ENCODE peak calls at places on chromosomes 16 and 17, in six cellular contexts. O is mesendoderm, W is IMR-90, J is mesenchymal stem cell, Q is neuronal stem cell, L is H1. M is an unnamed sample. For H3K4me1, the result is how much of the 10 kb centered on the place peaks cover.

GRCh38 chr17:82446124-82446523 is 4.4 kb downstream of the CYBC1 start:
- DNase-seq in O (no peak), L (no peak), Q (no peak), J (no peak), W (no peak), M (no peak)

GRCh38 chr16:56450275-56450889 is 750 bp downstream of the NUDT21 start:
- DNase-seq in J (peak), L (no peak), W (peak), O (peak), Q (no peak), M (no peak)

GRCh38 chr17:41498276-41498675 is 7.1 kb downstream of the KRT13 start:
- DNase-seq in L (no peak), W (no peak), O (no peak), Q (no peak), J (peak), M (no peak)

GRCh38 chr17:72496461-72496860 is 375.6 kb downstream of the SOX9 start:
- DNase-seq in Q (no peak), J (no peak), W (peak), O (no peak), L (no peak), M (no peak)

GRCh38 chr17:56148333-56148732 is 4.9 kb upstream of the ANKFN1 start:
- DNase-seq in Q (no peak), W (no peak), J (no peak), O (no peak), L (no peak), M (no peak)

GRCh38 chr16:56369202-56369601 is 56.1 kb downstream of the AMFR start:
- DNase-seq in L (no peak), J (no peak), Q (no peak), O (no peak), W (no peak), M (no peak)

GRCh38 chr16:35302859-35303258 is 1843.4 kb downstream of the TP53TG3F start:
- DNase-seq in L (no peak), Q (no peak), O (no peak), W (no peak), J (no peak), M (no peak)

GRCh38 chr17:2138768-2139167 is 83.9 kb downstream of the HIC1 start:
- DNase-seq in Q (no peak), L (no peak), O (no peak), W (no peak), J (peak), M (no peak)

GRCh38 chr17:9432867-9433495 is 142.6 kb downstream of the STX8 start:
- DNase-seq in J (no peak), O (no peak), W (peak), Q (no peak), L (no peak), M (no peak)

GRCh38 chr16:19898924-19899604 is 14.4 kb upstream of the GPRC5B start:
- DNase-seq in J (peak), L (no peak), Q (peak), W (peak), O (peak), M (peak)

GRCh38 chr16:47947741-47948140 is 208.1 kb downstream of the ABCC12 start:
- DNase-seq in Q (no peak), O (no peak), L (no peak), W (no peak), J (no peak), M (no peak)

GRCh38 chr17:6796887-6797490 is 21.0 kb downstream of the FBXO39 start:
- DNase-seq in Q (no peak), O (no peak), J (no peak), L (no peak), W (no peak), M (no peak)

GRCh38 chr17:75011788-75012319 is 616 bp upstream of the MRPL58 start:
- DNase-seq in O (no peak), L (no peak), W (peak), Q (no peak), J (peak), M (no peak)

GRCh38 chr16:85303354-85303883 is 191.1 kb upstream of the CIBAR2 start:
- DNase-seq in L (no peak), O (peak), J (peak), W (no peak), Q (peak), M (peak)

GRCh38 chr17:206941-207560 is 25.6 kb upstream of the DOC2B start:
- DNase-seq in J (no peak), L (no peak), W (no peak), Q (no peak), O (no peak), M (no peak)

GRCh38 chr17:15154618-15155017 is 110.5 kb downstream of the PMP22 start:
- DNase-seq in J (no peak), L (no peak), W (peak), Q (no peak), O (no peak), M (no peak)

GRCh38 chr17:17275991-17276390 is 5.1 kb downstream of the COPS3 start:
- DNase-seq in O (no peak), W (no peak), L (no peak), Q (no peak), J (no peak), M (no peak)

GRCh38 chr17:78266231-78266631 is 34.8 kb downstream of the TMEM235 start:
- DNase-seq in L (no peak), O (no peak), W (no peak), J (no peak), Q (no peak), M (no peak)

GRCh38 chr16:58451945-58452401 is 48.0 kb upstream of the NDRG4 start:
- DNase-seq in W (no peak), O (no peak), J (peak), L (no peak), Q (no peak), M (no peak)

GRCh38 chr17:28115046-28115445 is 72.6 kb downstream of the NLK start:
- DNase-seq in L (no peak), J (no peak), Q (no peak), W (no peak), O (peak), M (no peak)

GRCh38 chr16:30903596-30903995 is 7.2 kb downstream of the CTF1 start:
- DNase-seq in L (no peak), W (no peak), O (peak), Q (no peak), J (no peak), M (no peak)

GRCh38 chr16:66561381-66562080 is 4.7 kb upstream of the CMTM1 start:
- DNase-seq in Q (no peak), L (no peak), J (no peak), W (no peak), O (no peak), M (no peak)

GRCh38 chr16:57852189-57852588 is 49.9 kb upstream of the KIFC3 start:
- DNase-seq in Q (no peak), L (no peak), O (no peak), J (no peak), W (no peak), M (no peak)

GRCh38 chr17:50426814-50427787 is 1.1 kb downstream of the ACSF2 start:
- DNase-seq in J (peak), O (peak), L (no peak), W (peak), Q (no peak), M (peak)

GRCh38 chr17:58788199-58788598 is 32.5 kb downstream of the PPM1E start:
- DNase-seq in J (no peak), Q (no peak), L (no peak), O (no peak), W (no peak), M (no peak)

GRCh38 chr17:71032746-71033273 is 863.5 kb downstream of the KCNJ2 start:
- DNase-seq in O (peak), J (no peak), L (peak), W (no peak), Q (peak), M (peak)

GRCh38 chr17:18362509-18363020 is 785 bp downstream of the SHMT1 start:
- DNase-seq in J (peak), W (no peak), Q (peak), O (peak), L (no peak), M (peak)

GRCh38 chr17:47864791-47865216 is 13.8 kb upstream of the SP6 start:
- DNase-seq in L (no peak), O (no peak), J (no peak), W (no peak), Q (no peak), M (no peak)
- H3K4ac ChIP-seq in L (no peak), O (no peak), J (no peak), W (peak), Q (no peak), M (no peak)

DNA sequence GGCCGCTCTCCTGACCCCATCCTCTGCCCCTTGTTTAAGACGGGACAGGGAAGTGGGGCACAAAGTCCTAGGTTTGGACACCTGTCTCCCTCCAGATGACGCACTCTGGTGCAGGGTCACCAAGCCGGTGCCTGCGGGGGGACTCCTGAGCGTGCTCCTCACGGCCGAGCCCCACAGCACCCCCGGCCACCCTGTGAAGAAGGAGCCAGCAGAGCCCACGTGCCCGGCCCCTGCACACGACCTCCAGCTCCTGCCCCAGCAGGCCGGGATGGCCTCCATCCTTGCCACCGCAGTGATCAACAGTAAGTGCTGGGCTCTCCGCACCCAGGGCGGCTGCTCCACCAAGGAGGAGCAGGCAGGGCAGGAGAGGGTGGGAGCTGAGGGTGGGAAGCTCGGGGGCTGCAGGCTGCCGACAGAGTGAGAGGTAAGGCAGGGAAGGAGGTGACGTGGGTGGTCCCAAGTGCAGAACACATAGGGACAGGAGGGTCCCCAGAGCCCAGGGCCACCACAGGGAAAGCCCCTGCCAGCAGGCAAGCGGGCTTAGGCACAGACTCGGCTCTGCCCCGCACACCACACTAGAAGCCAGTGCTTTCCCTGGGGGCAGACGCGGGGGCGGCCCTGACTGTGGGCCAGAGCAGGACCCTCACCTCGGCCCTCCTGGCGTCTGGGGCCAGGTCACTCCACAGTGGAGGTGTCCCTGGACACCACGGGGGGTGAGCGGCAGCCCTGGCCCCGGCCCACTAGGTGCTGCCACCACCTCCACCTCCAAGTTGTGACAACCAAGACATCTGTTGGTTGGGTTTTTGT is 42.1 kb upstream of the ZC3H18 start:
- DNase-seq in J (no peak), L (no peak), O (no peak), W (no peak), Q (no peak), M (no peak)
- H3K4me1 ChIP-seq in J (under half), L (under half), O (under half), W (under half), Q (under half), M (under half)

GRCh38 chr17:57407287-57408063 is 151.2 kb downstream of the MSI2 start:
- DNase-seq in J (peak), W (no peak), Q (no peak), L (no peak), O (no peak), M (no peak)
- H3K4ac ChIP-seq in J (peak), W (no peak), Q (no peak), L (peak), O (peak), M (no peak)

DNA sequence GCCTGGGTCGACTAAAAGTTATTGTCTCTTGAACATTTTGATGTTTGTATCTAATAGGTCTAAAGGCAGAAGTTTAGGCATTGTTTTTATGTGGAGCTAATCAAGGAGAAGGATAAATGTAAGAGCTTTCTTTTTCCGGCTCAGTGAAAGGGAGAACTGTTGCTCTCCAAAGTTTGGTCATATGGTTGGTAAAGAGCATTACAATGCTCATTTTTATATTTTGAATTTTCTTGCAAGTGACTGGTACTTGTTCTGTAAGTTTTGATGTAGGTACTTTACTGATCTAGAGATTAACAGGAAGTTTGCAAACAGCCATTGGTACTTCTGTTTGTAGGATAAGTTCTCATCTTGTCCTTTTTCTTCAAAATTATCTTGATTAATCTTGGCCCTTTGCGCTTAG is 30.9 kb upstream of the BCAS3 start:
- DNase-seq in O (no peak), Q (no peak), J (no peak), W (no peak), L (no peak), M (no peak)
- H3K4me1 ChIP-seq in O (under half), Q (under half), J (under half), W (under half), L (under half), M (under half)

GRCh38 chr17:64020068-64020766 is at the start of gene ICAM2:
- DNase-seq in O (no peak), J (no peak), L (no peak), Q (no peak), W (no peak), M (no peak)
- H3K4ac ChIP-seq in O (no peak), J (no peak), L (no peak), Q (no peak), W (no peak), M (no peak)

DNA sequence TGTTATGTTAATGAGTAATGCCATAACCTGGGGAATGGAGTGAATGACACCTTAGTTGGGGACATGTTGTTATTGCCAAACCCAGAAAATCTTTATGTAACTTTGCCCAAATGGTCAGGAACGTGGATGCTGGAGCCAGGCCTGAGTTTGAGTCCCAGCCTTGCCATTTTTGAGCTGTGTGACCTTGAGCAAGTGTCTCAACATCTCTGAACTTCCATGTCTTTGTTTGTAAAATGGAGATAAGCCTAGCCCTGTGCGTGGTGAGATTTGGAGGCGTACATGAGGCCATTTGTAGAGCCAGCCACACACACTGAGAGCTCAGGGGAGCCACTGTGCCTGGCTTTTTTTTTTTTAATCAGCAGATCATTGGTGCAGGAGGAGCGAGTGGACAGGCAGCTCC is 247.3 kb downstream of the FOXL1 start:
- DNase-seq in L (no peak), J (no peak), O (no peak), Q (no peak), W (no peak), M (no peak)
- H3K4me1 ChIP-seq in L (under half), J (under half), O (under half), Q (under half), W (under half), M (under half)

GRCh38 chr17:81176656-81177055 is 10.6 kb upstream of the AATK start:
- DNase-seq in O (no peak), J (no peak), L (no peak), Q (no peak), W (peak), M (no peak)
- H3K4ac ChIP-seq in O (no peak), J (no peak), L (no peak), Q (no peak), W (no peak), M (no peak)